ENCODE peak calls at places on chromosomes 2 and 18, in five cellular contexts. V is Panc1, U is mesendoderm, Y is mammary epithelial cell, T is HCT116. S is an unnamed sample.

GRCh38 chr2:107730898-107731297 is 95.8 kb upstream of the RGPD4 start:
- DNase-seq in V (peak), U (no peak), Y (peak), T (no peak), S (no peak)

GRCh38 chr2:154203206-154203605 is 331.5 kb downstream of the GALNT13 start:
- DNase-seq in V (no peak), U (no peak), Y (no peak), T (no peak), S (no peak)

GRCh38 chr2:181459646-181460045 is 2.5 kb downstream of the ITGA4 start:
- DNase-seq in V (no peak), U (no peak), Y (no peak), T (no peak), S (no peak)

GRCh38 chr2:236164201-236164982 is 3.8 kb downstream of the GBX2 start:
- DNase-seq in V (no peak), U (peak), Y (no peak), T (no peak), S (no peak)

GRCh38 chr2:137190411-137191190 is 425.3 kb downstream of the THSD7B start:
- DNase-seq in V (no peak), U (no peak), Y (no peak), T (no peak), S (no peak)

GRCh38 chr18:59833785-59834184 is 66.0 kb upstream of the PMAIP1 start:
- DNase-seq in V (no peak), U (no peak), Y (no peak), T (no peak), S (no peak)

GRCh38 chr2:128645631-128646030 is 327.0 kb upstream of the HS6ST1 start:
- DNase-seq in V (no peak), U (no peak), Y (no peak), T (no peak), S (no peak)

GRCh38 chr2:224518806-224519580 is 66.2 kb downstream of the CUL3 start:
- DNase-seq in V (no peak), U (peak), Y (peak), T (no peak), S (no peak)

GRCh38 chr2:183536714-183537113 is 412.5 kb downstream of the NUP35 start:
- DNase-seq in V (no peak), U (no peak), Y (no peak), T (no peak), S (no peak)

GRCh38 chr2:144131042-144131441 is 388.9 kb downstream of the ZEB2 start:
- DNase-seq in V (peak), U (no peak), Y (peak), T (no peak), S (no peak)

GRCh38 chr2:216657086-216657855 is 24.1 kb downstream of the IGFBP2 start:
- DNase-seq in V (no peak), U (no peak), Y (no peak), T (no peak), S (no peak)

GRCh38 chr2:55159752-55160151 is 72.3 kb downstream of the CLHC1 start:
- DNase-seq in V (no peak), U (no peak), Y (no peak), T (no peak), S (no peak)

GRCh38 chr2:241703128-241703604 is 1.3 kb downstream of the ING5 start:
- DNase-seq in V (no peak), U (peak), Y (no peak), T (no peak), S (no peak)

GRCh38 chr2:75108937-75109482 is 90.3 kb downstream of the TACR1 start:
- DNase-seq in V (no peak), U (no peak), Y (no peak), T (no peak), S (no peak)

GRCh38 chr2:203824057-203824456 is 43.5 kb upstream of the CTLA4 start:
- DNase-seq in V (no peak), U (no peak), Y (no peak), T (no peak), S (no peak)

GRCh38 chr2:226423498-226423960 is 376.1 kb downstream of the IRS1 start:
- DNase-seq in V (no peak), U (no peak), Y (peak), T (no peak), S (no peak)

GRCh38 chr2:206212673-206213513 is 53.2 kb downstream of the EEF1B2 start:
- DNase-seq in V (no peak), U (peak), Y (peak), T (no peak), S (no peak)

GRCh38 chr2:216478151-216478550 is 20.5 kb upstream of the RPL37A start:
- DNase-seq in V (no peak), U (peak), Y (peak), T (peak), S (no peak)

GRCh38 chr18:56962322-56962721 is 184.6 kb upstream of the BOD1L2 start:
- DNase-seq in V (no peak), U (no peak), Y (no peak), T (no peak), S (no peak)

DNA sequence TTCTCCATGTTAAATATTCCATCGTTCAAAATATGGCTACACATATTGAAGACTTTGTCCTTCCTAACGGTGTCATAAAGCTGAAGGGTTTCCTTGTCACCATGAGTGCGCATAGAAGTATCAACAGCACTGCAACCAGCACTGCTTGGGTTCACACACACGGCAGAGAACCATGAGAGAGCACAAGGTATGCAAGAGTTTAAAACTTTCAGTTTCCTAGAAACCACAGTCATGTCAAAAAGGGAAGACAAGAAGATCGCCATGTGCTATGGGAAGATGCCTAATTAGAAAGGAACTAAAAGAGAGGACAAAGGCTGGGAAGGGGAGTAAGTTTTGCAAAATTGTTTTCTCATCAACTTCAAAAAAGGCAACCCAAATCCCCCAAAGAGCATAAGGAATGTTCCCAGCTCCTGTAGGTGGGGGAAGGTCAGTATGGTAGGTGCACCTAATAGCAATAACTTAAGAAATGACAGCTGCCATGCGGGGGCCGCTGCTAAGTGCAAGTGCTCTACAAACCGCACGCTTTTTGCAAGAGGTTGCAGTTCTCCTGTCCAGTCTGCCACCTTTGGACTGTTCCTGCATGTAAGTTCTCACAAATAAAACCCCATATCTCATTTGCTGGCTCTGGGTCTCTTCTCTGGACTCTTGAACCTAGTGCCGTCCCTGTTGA is 136.8 kb downstream of the TMEM163 start:
- DNase-seq in V (no peak), U (no peak), Y (no peak), T (no peak), S (no peak)
- H3K27ac ChIP-seq in V (no peak), U (no peak), Y (no peak), T (no peak), S (no peak)

GRCh38 chr2:16429002-16429401 is 236.6 kb downstream of the CYRIA start:
- DNase-seq in V (no peak), U (no peak), Y (no peak), T (no peak), S (no peak)
- H3K27ac ChIP-seq in V (no peak), U (no peak), Y (no peak), T (no peak), S (no peak)

GRCh38 chr18:72089432-72089831 is 454.7 kb downstream of the CBLN2 start:
- DNase-seq in V (no peak), U (no peak), Y (no peak), T (no peak), S (no peak)

GRCh38 chr18:72086421-72086820 is 457.7 kb downstream of the CBLN2 start:
- DNase-seq in V (no peak), U (peak), Y (no peak), T (no peak), S (no peak)

GRCh38 chr18:72091369-72091768 is 452.8 kb downstream of the CBLN2 start:
- DNase-seq in V (no peak), U (peak), Y (no peak), T (no peak), S (no peak)
- H3K27ac ChIP-seq in V (no peak), U (no peak), Y (no peak), T (no peak), S (no peak)

GRCh38 chr2:33236457-33236856 is 240.0 kb upstream of the RASGRP3 start:
- DNase-seq in V (no peak), U (no peak), Y (peak), T (no peak), S (no peak)
- H3K27ac ChIP-seq in V (no peak), U (no peak), Y (no peak), T (no peak), S (no peak)

DNA sequence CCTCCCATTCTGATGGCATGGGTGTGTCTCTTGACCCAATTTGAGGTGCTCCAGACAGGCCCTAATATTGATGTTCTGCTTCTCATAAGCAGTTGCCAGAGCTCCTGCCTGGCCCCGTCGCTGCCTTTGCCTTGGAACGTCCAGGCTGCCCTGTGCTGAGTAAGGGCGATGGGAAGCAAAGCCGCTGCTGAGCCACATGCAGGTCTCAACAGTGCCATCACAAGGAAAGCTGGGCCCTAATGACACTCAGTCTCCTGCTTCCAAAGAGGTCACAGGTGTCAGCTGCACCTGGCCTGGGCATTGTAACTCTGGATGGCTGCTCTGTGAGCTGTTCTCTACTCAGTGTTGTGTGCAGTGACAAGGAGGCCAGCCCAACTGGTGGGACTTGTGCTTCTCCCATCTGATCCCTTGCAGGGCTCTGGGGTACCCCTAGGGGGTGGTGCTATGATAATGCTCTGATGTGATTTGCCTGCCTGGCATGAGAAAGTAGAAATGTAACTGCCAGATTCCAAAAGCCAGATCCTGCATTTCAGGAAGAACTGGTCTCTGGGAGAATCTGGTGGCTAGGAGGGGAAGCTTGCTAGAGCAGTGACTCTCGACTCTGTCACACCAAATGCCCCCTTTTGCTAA is 8.7 kb downstream of the TTC39C start:
- DNase-seq in V (no peak), U (peak), Y (no peak), T (no peak), S (no peak)
- H3K27ac ChIP-seq in V (no peak), U (no peak), Y (no peak), T (no peak), S (no peak)

GRCh38 chr2:169139993-169140767 is 70.8 kb downstream of the DHRS9 start:
- DNase-seq in V (no peak), U (peak), Y (no peak), T (no peak), S (no peak)
- H3K27ac ChIP-seq in V (no peak), U (no peak), Y (no peak), T (no peak), S (no peak)

GRCh38 chr18:61606759-61607158 is 273.5 kb downstream of the CDH20 start:
- DNase-seq in V (peak), U (peak), Y (peak), T (peak), S (peak)
- H3K27ac ChIP-seq in V (no peak), U (peak), Y (peak), T (no peak), S (peak)

GRCh38 chr2:95344656-95345055 is 47.5 kb downstream of the KCNIP3 start:
- DNase-seq in V (no peak), U (no peak), Y (no peak), T (no peak), S (peak)

GRCh38 chr2:95346738-95347671 is 49.9 kb downstream of the KCNIP3 start:
- DNase-seq in V (no peak), U (peak), Y (no peak), T (no peak), S (peak)

GRCh38 chr2:95346236-95346737 is 49.1 kb downstream of the KCNIP3 start:
- DNase-seq in V (no peak), U (no peak), Y (peak), T (no peak), S (peak)

GRCh38 chr2:95345066-95345414 is 47.9 kb downstream of the KCNIP3 start:
- DNase-seq in V (no peak), U (no peak), Y (no peak), T (no peak), S (no peak)

DNA sequence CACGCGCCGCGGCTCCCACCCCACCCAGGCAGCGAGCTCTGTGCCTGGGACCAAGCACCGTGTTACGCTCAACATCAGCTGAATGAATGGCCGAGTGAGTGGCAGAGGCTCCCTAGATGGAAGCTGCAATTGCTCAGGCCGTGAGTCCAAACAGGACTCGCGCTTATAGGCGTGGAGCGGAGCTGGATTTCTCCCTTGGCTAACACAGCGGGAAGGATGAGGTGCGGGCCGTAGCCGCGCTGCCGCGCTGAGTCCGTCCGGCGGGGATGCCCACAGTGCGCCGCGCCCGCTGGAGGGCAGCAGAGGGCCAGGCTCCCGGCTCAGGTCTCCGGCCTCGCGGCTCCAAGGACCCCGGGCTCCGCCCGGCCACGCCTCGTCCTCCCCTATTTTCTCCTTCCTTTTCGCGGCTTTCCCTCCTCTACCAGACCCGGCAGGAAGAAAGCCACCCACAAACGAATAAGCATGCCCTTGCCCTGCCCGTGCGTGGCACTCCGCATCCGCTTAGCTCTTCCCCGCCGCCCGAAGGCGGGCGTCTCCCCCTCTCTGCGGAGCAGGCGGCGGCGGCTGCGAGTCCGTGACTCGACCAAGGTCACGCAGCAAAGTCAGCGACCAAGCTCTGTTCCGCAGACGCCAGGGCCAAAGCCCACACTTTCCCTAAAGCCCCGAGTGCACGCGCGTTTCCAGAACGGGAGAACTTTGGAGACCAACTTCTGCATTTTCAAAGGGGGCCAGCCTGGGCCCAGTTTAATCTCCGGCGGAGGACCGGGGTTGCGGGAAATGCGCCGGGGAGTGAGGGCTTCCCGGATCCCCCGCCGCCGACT is 48.5 kb downstream of the KCNIP3 start:
- DNase-seq in V (peak), U (peak), Y (peak), T (peak), S (peak)
- H3K27ac ChIP-seq in V (peak), U (no peak), Y (peak), T (peak), S (no peak)

DNA sequence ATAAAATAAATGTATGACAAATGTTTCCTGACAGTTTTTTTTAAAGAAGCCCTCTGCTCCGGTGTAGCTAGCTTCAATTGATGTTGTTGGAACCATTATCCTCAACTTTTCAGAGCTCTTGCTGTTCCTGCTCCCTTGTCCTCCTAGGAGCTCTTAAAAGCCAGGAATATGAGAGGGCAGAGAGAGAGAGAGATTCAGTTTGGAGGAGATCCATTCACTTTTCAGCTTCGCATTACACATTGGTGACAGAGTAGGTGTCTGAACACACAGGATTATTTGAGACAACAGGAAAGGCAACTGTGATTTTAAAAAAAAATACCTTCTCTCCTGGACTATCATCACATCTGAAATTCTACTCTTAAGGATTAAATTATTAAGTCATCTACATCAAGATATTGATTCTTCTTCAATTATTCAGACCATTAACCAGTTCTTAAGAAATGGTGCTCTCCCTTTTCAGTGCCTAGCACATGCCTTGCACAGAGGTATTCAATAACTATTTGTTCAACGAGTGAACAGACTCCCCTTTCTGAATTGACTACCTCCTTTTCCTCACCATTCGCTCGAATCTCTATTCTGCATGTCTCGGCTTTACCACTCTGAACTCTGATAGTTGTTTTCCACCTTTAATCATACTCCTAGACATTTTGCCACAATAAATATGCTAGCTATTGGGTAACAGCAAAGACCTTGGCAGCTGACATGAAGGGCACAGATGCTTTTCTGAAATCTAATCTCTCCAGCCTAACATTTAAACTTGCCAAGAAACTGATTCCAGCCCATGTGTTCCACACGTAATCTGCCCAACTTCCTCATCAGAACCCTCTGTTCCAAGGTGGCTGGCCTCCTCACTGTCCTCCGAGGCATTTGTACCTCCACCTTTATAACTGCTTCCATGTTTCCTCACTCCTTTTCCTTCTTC is 28.6 kb upstream of the SLC35F5 start:
- DNase-seq in V (no peak), U (no peak), Y (no peak), T (no peak), S (no peak)
- H3K27ac ChIP-seq in V (no peak), U (no peak), Y (no peak), T (no peak), S (peak)

GRCh38 chr2:16615687-16616615 is 49.7 kb downstream of the CYRIA start:
- DNase-seq in V (no peak), U (peak), Y (no peak), T (no peak), S (no peak)

GRCh38 chr2:16614314-16614860 is 51.2 kb downstream of the CYRIA start:
- DNase-seq in V (no peak), U (peak), Y (no peak), T (no peak), S (no peak)

GRCh38 chr2:16612490-16612889 is 53.1 kb downstream of the CYRIA start:
- DNase-seq in V (no peak), U (no peak), Y (no peak), T (no peak), S (no peak)

GRCh38 chr2:16615246-16615645 is 50.4 kb downstream of the CYRIA start:
- DNase-seq in V (no peak), U (no peak), Y (no peak), T (no peak), S (no peak)

DNA sequence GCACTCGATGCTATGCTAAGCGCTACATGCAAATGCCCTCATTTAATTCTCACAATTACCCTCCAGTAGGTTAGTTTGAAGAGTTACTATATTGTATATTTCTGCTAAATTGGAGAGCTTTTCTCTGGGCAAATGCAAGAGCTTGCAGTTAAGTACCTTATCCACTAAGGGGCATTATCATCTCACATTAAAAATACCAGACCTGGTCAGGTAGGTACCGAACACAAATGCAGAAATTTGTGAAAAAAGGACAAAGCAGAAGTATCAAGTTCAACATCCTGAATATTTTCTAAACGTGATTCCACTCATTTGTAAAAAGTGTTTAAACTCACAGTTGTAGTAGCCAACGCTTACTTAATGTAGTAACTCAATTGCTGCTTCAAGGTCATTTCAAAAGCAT is 52.2 kb downstream of the CYRIA start:
- DNase-seq in V (no peak), U (peak), Y (no peak), T (no peak), S (no peak)
- H3K27ac ChIP-seq in V (no peak), U (no peak), Y (no peak), T (no peak), S (no peak)